ENCODE peak calls at places on chromosomes 16 and 17, in four cellular contexts. V is Right ventricle myocardium inferior; C is lower lobe of right lung; Y is naive thymus-derived CD8-positive, alpha-beta T cell. O is an unnamed sample.

GRCh38 chr16:17335826-17336492 is 134.8 kb downstream of the XYLT1 start:
- ATAC-seq in V (no peak), C (no peak), Y (no peak), O (no peak)

GRCh38 chr16:27312580-27313421 is 973 bp upstream of the IL4R start:
- ATAC-seq in C (no peak), Y (no peak), V (no peak), O (no peak)

GRCh38 chr16:2224183-2224486 is 744 bp downstream of the E4F1 start:
- ATAC-seq in Y (no peak), C (no peak), V (peak; percentile 45), O (no peak)

GRCh38 chr16:677306-678190 is 2.1 kb downstream of the RHBDL1 start:
- ATAC-seq in C (no peak), V (no peak), Y (no peak), O (peak; percentile 0)

GRCh38 chr16:86241681-86242080 is 268.6 kb upstream of the FOXF1 start:
- ATAC-seq in Y (no peak), C (no peak), V (no peak), O (no peak)

GRCh38 chr17:4560837-4561241 is 462 bp upstream of the GGT6 start:
- ATAC-seq in Y (no peak), C (no peak), V (no peak), O (no peak)

GRCh38 chr17:42438600-42439567 is 15.8 kb upstream of the CAVIN1 start:
- ATAC-seq in Y (peak; percentile 35), C (no peak), V (no peak), O (no peak)

GRCh38 chr16:9787717-9788116 is 394.5 kb downstream of the GRIN2A start:
- ATAC-seq in Y (no peak), C (no peak), V (peak; percentile 72), O (no peak)

GRCh38 chr17:77271421-77271820 is 130.7 kb downstream of the SEC14L1 start:
- ATAC-seq in C (no peak), V (no peak), Y (no peak), O (peak; percentile 22)

GRCh38 chr16:65689726-65690125 is 567.9 kb upstream of the CDH11 start:
- ATAC-seq in V (no peak), C (no peak), Y (no peak), O (no peak)

GRCh38 chr16:57636184-57636583 is 7.8 kb downstream of the ADGRG1 start:
- ATAC-seq in V (no peak), C (no peak), Y (no peak), O (no peak)

GRCh38 chr17:76688165-76688622 is 22.6 kb downstream of the MXRA7 start:
- ATAC-seq in V (peak; percentile 23), C (peak; percentile 20), Y (no peak), O (peak; percentile 10)

GRCh38 chr17:4747847-4748246 is 8.1 kb upstream of the CXCL16 start:
- ATAC-seq in Y (peak; percentile 99), C (peak; percentile 71), V (peak; percentile 73), O (no peak)

GRCh38 chr16:14241631-14242030 is 170.5 kb downstream of the MRTFB start:
- ATAC-seq in V (peak; percentile 63), C (no peak), Y (no peak), O (no peak)

O was measured in esophagus mucosa.